ENCODE peak calls at places on chromosomes 2 and 18, in nine cellular contexts. Y, V, E, R, C, K, W, D and O are unnamed samples.

GRCh38 chr18:47736376-47737140 is 193.9 kb downstream of the SMAD2 start:
- DNase-seq in Y (no peak), C (no peak), R (no peak), E (no peak), V (no peak), W (no peak), K (no peak), D (no peak), O (no peak)

GRCh38 chr2:28662468-28663095 is 89.0 kb upstream of the PPP1CB start:
- DNase-seq in E (no peak), Y (no peak), K (no peak), W (no peak), R (no peak), V (peak; percentile 89), D (peak; percentile 67), C (peak; percentile 84), O (no peak)

GRCh38 chr18:23406271-23406787 is 46.8 kb upstream of the RIOK3 start:
- DNase-seq in W (no peak), V (no peak), K (no peak), R (no peak), Y (no peak), E (no peak), D (peak; percentile 45), C (peak; percentile 52), O (no peak)

GRCh38 chr18:77461062-77461693 is 211.5 kb downstream of the GALR1 start:
- DNase-seq in E (no peak), K (no peak), D (no peak), C (no peak), V (no peak), R (no peak), Y (no peak), W (no peak), O (no peak)

GRCh38 chr2:28346587-28346986 is 46.1 kb upstream of the FOSL2 start:
- DNase-seq in R (no peak), C (no peak), E (no peak), K (no peak), Y (no peak), W (no peak), D (no peak), V (no peak), O (no peak)

GRCh38 chr18:13548106-13548819 is 178.1 kb downstream of the FAM210A start:
- DNase-seq in Y (no peak), C (no peak), K (no peak), E (no peak), R (no peak), D (no peak), W (no peak), V (peak; percentile 56), O (no peak)

GRCh38 chr2:44578401-44579135 is 216.8 kb downstream of the CAMKMT start:
- DNase-seq in R (no peak), C (peak; percentile 88), V (no peak), D (no peak), K (no peak), Y (no peak), W (no peak), E (no peak), O (no peak)

GRCh38 chr2:112821142-112821541 is 15.4 kb downstream of the IL1B start:
- DNase-seq in E (no peak), V (no peak), R (no peak), W (no peak), K (no peak), D (no peak), Y (no peak), C (no peak), O (no peak)

GRCh38 chr2:108594132-108594981 is 60.1 kb downstream of the LIMS1 start:
- DNase-seq in D (no peak), V (no peak), R (no peak), E (no peak), W (no peak), C (peak; percentile 96), Y (no peak), K (no peak), O (no peak)